ENCODE peak calls at places on chromosomes 2 and 18, in seven cellular contexts. O is H9, N is A549, Q is MM.1S, V is PC-3, M is IMR-90, J is mesenchymal stem cell. R is an unnamed sample.

GRCh38 chr2:231250146-231250545 is 51.7 kb downstream of the ARMC9 start:
- DNase-seq in O (no peak), N (no peak), Q (no peak), V (no peak), M (no peak), J (no peak), R (peak; percentile 28)

GRCh38 chr2:79040967-79041582 is 15.6 kb downstream of the REG3G start:
- DNase-seq in O (no peak), N (peak; percentile 15), Q (peak; percentile 11), V (peak; percentile 12), M (no peak), J (peak; percentile 3), R (peak; percentile 1)

GRCh38 chr18:8858888-8859511 is 153.6 kb downstream of the MTCL1 start:
- DNase-seq in O (no peak), N (peak; percentile 80), Q (no peak), V (peak; percentile 90), M (peak; percentile 99), J (peak; percentile 94), R (peak; percentile 96)

GRCh38 chr2:113105047-113105446 is 22.4 kb upstream of the IL1RN start:
- DNase-seq in O (no peak), N (peak; percentile 36), Q (no peak), V (no peak), M (peak; percentile 46), J (peak; percentile 27), R (peak; percentile 86)

GRCh38 chr18:41809652-41810051 is 145.4 kb upstream of the PIK3C3 start:
- DNase-seq in O (no peak), N (no peak), Q (no peak), V (no peak), M (no peak), J (peak; percentile 2), R (no peak)

GRCh38 chr18:57333941-57334340 is 18.4 kb upstream of the ST8SIA3 start:
- DNase-seq in O (peak; percentile 32), N (no peak), Q (no peak), V (no peak), M (no peak), J (no peak), R (no peak)

GRCh38 chr2:185291035-185291647 is 447.5 kb upstream of the FSIP2 start:
- DNase-seq in O (peak; percentile 85), N (peak; percentile 41), Q (peak; percentile 50), V (peak; percentile 79), M (peak; percentile 10), J (peak; percentile 76), R (peak; percentile 62)

GRCh38 chr2:240149943-240150784 is 9.7 kb upstream of the OTOS start:
- DNase-seq in O (peak; percentile 78), N (peak; percentile 47), Q (no peak), V (peak; percentile 55), M (peak; percentile 22), J (peak; percentile 23), R (peak; percentile 62)

GRCh38 chr2:33788044-33788443 is 188.9 kb upstream of the FAM98A start:
- DNase-seq in O (no peak), N (no peak), Q (no peak), V (no peak), M (peak; percentile 43), J (peak; percentile 14), R (peak; percentile 74)

GRCh38 chr2:234355798-234356365 is 141.0 kb downstream of the ARL4C start:
- DNase-seq in O (no peak), N (no peak), Q (no peak), V (no peak), M (no peak), J (no peak), R (no peak)

GRCh38 chr2:189022492-189022891 is 48.3 kb downstream of the COL3A1 start:
- DNase-seq in O (no peak), N (no peak), Q (no peak), V (no peak), M (peak; percentile 54), J (no peak), R (peak; percentile 83)

GRCh38 chr2:226185613-226186211 is 613.9 kb downstream of the IRS1 start:
- DNase-seq in O (no peak), N (peak; percentile 81), Q (no peak), V (peak; percentile 92), M (peak; percentile 98), J (peak; percentile 80), R (peak; percentile 90)

GRCh38 chr2:180524458-180524857 is 455.9 kb upstream of the UBE2E3 start:
- DNase-seq in O (no peak), N (no peak), Q (no peak), V (no peak), M (peak; percentile 29), J (no peak), R (peak; percentile 24)
- H3K4me2 ChIP-seq in O (no peak overlapping the region), N (peak overlapping the region; percentile 57), Q (no peak overlapping the region), V (peak overlapping the region; percentile 76), M (peak overlapping the region; percentile 61), J (no peak overlapping the region), R (peak overlapping the region; percentile 80)

GRCh38 chr2:161088658-161089350 is 71.4 kb upstream of the TANK start:
- DNase-seq in O (no peak), N (no peak), Q (peak; percentile 38), V (no peak), M (no peak), J (no peak), R (no peak)
- H3K4me2 ChIP-seq in O (no peak overlapping the region), N (no peak overlapping the region), Q (peak overlapping the region; percentile 63), V (no peak overlapping the region), M (no peak overlapping the region), J (no peak overlapping the region), R (no peak overlapping the region)

GRCh38 chr2:1744446-1745170 is at the start of gene PXDN:
- DNase-seq in O (peak; percentile 59), N (no peak), Q (no peak), V (peak; percentile 67), M (peak; percentile 65), J (peak; percentile 78), R (peak; percentile 86)

GRCh38 chr2:1746174-1747064 is 2.1 kb upstream of the PXDN start:
- DNase-seq in O (peak; percentile 18), N (no peak), Q (no peak), V (no peak), M (no peak), J (no peak), R (no peak)

GRCh38 chr2:1743396-1744150 is 742 bp downstream of the PXDN start:
- DNase-seq in O (peak; percentile 64), N (no peak), Q (no peak), V (peak; percentile 52), M (peak; percentile 56), J (peak; percentile 66), R (peak; percentile 82)

GRCh38 chr2:1744151-1744445 is 217 bp downstream of the PXDN start:
- DNase-seq in O (peak; percentile 66), N (peak; percentile 31), Q (no peak), V (no peak), M (no peak), J (no peak), R (no peak)

GRCh38 chr2:1745171-1746023 is 1.1 kb upstream of the PXDN start:
- DNase-seq in O (peak; percentile 35), N (no peak), Q (no peak), V (no peak), M (no peak), J (no peak), R (no peak)
- H3K4me2 ChIP-seq in O (peak overlapping the region; percentile 48), N (peak overlapping the region; percentile 89), Q (no peak overlapping the region), V (peak overlapping the region; percentile 100), M (peak overlapping the region; percentile 65), J (peak overlapping the region; percentile 71), R (peak overlapping the region; percentile 81)

DNA sequence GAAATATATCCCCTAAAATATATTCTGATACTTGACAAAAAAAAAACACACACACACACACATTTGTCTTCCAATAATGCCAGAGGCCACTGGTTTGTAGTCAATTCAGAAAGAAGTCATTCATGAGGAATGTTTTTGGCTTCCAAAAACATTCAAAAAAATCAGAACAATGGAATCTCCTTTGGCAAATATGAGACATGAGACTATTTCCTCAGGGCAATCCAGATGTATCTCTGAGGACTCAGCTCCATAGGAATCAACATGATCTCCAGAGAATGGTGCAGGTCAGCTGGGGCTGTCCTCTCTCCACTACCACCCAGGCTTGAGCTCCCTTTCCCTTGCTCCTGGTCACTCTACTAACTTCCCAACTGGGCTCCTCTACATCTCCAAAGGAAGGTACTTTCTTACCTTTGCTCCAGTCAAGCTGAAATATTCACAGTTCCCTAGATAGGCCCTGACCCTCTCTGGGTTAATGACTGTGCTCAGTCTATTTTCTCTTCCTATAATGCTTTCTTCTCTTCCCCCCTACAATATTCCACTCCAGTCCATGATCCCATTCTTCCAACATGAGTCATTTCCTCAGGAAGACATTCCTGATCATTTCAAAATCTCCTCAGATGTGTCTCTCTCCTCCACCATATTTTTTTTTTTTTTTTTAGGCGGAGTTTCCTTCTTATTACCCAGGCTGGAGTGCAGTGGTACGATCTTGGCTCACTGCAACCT is 145.3 kb downstream of the C1D start:
- DNase-seq in O (no peak), N (peak; percentile 65), Q (no peak), V (peak; percentile 97), M (peak; percentile 92), J (peak; percentile 86), R (peak; percentile 95)
- H3K4me2 ChIP-seq in O (no peak overlapping the region), N (peak overlapping the region; percentile 45), Q (no peak overlapping the region), V (peak overlapping the region; percentile 60), M (peak overlapping the region; percentile 43), J (no peak overlapping the region), R (peak overlapping the region; percentile 87)

GRCh38 chr2:76748581-76749296 is 773.4 kb downstream of the LRRTM4 start:
- DNase-seq in O (no peak), N (no peak), Q (no peak), V (no peak), M (no peak), J (no peak), R (no peak)
- H3K4me2 ChIP-seq in O (no peak overlapping the region), N (no peak overlapping the region), Q (no peak overlapping the region), V (no peak overlapping the region), M (no peak overlapping the region), J (no peak overlapping the region), R (no peak overlapping the region)

DNA sequence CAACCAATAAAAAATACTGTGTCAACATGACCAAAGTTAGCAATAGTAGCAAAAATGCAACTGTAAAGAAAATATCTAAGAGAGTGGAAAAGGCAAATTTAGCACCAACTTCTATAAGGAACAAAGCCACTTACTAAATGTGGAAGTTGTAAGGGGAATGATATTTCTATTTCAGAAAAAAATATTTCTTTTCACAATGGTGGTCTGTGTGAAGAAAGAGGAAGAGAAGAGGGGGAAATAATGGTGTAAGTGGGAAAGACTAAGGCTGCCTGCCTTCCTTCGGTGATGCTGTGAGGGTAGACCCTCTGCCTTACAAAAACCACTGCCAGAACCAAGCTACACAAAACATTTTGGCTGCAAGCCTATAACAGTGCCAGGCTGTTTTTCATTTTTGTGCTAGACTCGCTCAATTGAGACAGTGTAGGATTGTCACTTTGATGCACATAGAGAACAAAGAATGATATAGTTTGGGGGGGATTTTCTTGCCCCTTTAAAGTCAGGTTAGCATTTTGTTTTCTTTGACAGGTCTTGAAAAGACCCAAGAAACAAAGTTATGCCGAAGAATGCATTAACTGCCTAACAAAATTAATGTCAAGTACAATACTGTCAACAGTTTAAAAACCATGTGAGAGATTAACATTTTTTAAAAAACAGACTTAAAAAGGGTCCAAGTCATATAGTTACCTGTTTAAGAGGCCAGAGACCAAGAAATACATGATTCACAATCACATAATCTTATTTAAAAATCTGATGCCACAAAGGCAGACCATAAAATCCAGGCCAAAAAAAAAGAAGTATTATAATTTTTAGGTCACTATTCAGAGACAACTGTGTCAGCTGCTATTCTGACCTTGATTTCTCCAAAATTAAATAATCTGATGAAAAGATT is 286.4 kb downstream of the ZEB2 start:
- DNase-seq in O (no peak), N (no peak), Q (no peak), V (no peak), M (no peak), J (no peak), R (no peak)
- H3K4me2 ChIP-seq in O (no peak overlapping the region), N (no peak overlapping the region), Q (no peak overlapping the region), V (no peak overlapping the region), M (no peak overlapping the region), J (no peak overlapping the region), R (no peak overlapping the region)

R was measured in GM23248.